ENCODE peak calls at places on chromosomes 11 and 22, in eight cellular contexts. R is PC-3, T is GM23248, P is PC-9, C is fibroblast of lung, I is K562, G is hepatocyte, V is A673. S is an unnamed sample.

GRCh38 chr11:100753144-100753543 is 66.1 kb downstream of the ARHGAP42 start:
- DNase-seq in P (peak), G (peak), R (peak), T (no peak), V (no peak), I (no peak), C (no peak), S (peak)

GRCh38 chr22:48333323-48333763 is 1494.3 kb downstream of the BRD1 start:
- DNase-seq in T (no peak), G (no peak), R (no peak), V (no peak), P (no peak), I (no peak), C (no peak), S (no peak)

GRCh38 chr22:24727218-24727851 is 47.2 kb downstream of the PIWIL3 start:
- DNase-seq in C (peak), P (peak), R (peak), G (peak), I (peak), V (peak), T (peak), S (no peak)

GRCh38 chr22:44297662-44298061 is 15.1 kb downstream of the SHISAL1 start:
- DNase-seq in T (no peak), R (no peak), C (no peak), P (no peak), G (no peak), I (no peak), V (peak), S (peak)

GRCh38 chr22:25496396-25497064 is 67.9 kb upstream of the GRK3 start:
- DNase-seq in T (no peak), C (peak), V (no peak), R (no peak), I (no peak), P (no peak), G (no peak), S (no peak)

GRCh38 chr22:36606114-36606513 is 77.1 kb upstream of the EIF3D start:
- DNase-seq in R (no peak), C (no peak), V (no peak), G (no peak), T (no peak), I (no peak), P (no peak), S (no peak)

GRCh38 chr11:27754035-27755017 is 54.1 kb upstream of the BDNF start:
- DNase-seq in T (peak), C (peak), V (peak), I (no peak), R (peak), P (peak), G (no peak), S (no peak)

GRCh38 chr11:69598147-69598546 is 42.8 kb upstream of the CCND1 start:
- DNase-seq in G (no peak), I (no peak), P (peak), R (peak), V (peak), C (no peak), T (no peak), S (no peak)

GRCh38 chr22:24926849-24927579 is 19.5 kb downstream of the LHFPL7 start:
- DNase-seq in T (peak), V (no peak), C (peak), G (no peak), P (no peak), I (no peak), R (peak), S (no peak)

GRCh38 chr11:76642341-76642740 is 28.2 kb downstream of the LRRC32 start:
- DNase-seq in R (no peak), G (no peak), P (no peak), V (no peak), I (no peak), C (no peak), T (no peak), S (no peak)

GRCh38 chr11:119421351-119421750 is 1.6 kb downstream of the THY1 start:
- DNase-seq in V (peak), P (no peak), G (no peak), T (peak), R (no peak), C (peak), I (no peak), S (no peak)

GRCh38 chr11:119423459-119424254 is 685 bp upstream of the THY1 start:
- DNase-seq in R (no peak), V (peak), P (no peak), T (no peak), I (no peak), G (no peak), C (no peak), S (no peak)

GRCh38 chr11:119424276-119424675 is 1.3 kb upstream of the THY1 start:
- DNase-seq in G (no peak), R (no peak), T (no peak), V (no peak), P (no peak), I (no peak), C (no peak), S (no peak)

GRCh38 chr11:119421941-119422504 is 949 bp downstream of the THY1 start:
- DNase-seq in R (no peak), G (peak), T (peak), I (no peak), V (peak), C (peak), P (no peak), S (peak)

DNA sequence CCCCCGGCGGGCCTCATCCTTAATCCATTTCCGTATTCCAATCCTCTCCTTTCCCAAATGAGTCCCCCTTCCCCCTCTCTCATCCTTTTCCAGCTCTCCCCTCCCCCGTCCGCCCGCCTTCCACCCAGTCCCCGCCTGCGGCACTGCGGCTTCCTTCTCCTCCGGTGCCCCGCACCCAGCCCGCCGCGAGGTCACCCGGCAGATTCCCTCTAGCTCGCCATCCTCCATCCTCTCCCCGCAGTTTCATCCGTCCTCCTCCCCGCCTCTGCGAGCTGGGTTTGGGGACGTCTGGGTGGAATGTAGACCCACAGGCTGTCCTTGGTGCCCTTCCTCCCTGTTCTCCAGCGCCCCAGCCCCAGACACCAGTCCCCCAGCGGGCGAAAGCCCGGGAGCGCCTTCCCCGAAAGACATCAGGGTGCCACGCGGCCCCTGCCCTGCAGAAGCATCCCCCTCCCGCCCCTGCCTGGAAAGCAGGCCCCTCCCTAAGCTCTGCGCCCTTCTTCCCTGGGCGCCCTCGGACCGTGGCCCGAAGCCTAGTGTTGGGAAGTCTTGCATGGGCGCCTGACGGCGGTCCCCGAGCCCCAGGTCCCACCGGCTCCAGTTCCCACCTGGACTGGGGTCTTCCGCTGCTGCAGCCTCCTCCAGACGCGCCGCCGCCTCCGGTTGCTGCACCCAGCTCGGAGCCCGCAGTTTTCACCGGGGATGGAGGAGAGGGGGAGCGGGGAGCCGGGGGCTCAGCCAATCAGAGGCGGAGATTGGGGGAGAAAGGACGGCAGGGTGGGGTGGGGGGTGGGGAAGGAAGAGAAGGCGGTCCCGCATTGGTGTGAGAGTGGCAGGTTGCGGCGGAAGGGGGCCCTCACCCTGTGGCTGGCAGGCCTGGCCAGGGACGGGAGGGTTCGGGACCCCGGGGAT is at the start of gene THY1:
- DNase-seq in G (peak), C (peak), I (no peak), T (peak), V (peak), R (no peak), P (no peak), S (peak)
- TF ChIP-seq EZH2 in G (peak), C (no peak), I (no peak), T (no peak), V (no peak), R (no peak), P (no peak), S (no peak)

GRCh38 chr11:128689586-128689945 is 4.3 kb upstream of the FLI1 start:
- DNase-seq in V (no peak), I (no peak), R (no peak), T (no peak), C (no peak), P (no peak), G (no peak), S (peak)
- TF ChIP-seq EZH2 in V (no peak), I (no peak), R (no peak), T (no peak), C (no peak), P (no peak), G (no peak), S (no peak)

GRCh38 chr11:75428989-75429640 is 3.9 kb downstream of the KLHL35 start:
- DNase-seq in G (no peak), R (no peak), V (no peak), C (no peak), I (no peak), P (no peak), T (no peak), S (no peak)

GRCh38 chr11:75429902-75430691 is 2.9 kb downstream of the KLHL35 start:
- DNase-seq in P (no peak), R (peak), T (peak), C (peak), I (no peak), G (peak), V (peak), S (peak)

GRCh38 chr11:75431533-75432525 is 1.2 kb downstream of the KLHL35 start:
- DNase-seq in V (no peak), G (no peak), I (peak), C (no peak), T (peak), R (no peak), P (no peak), S (peak)

GRCh38 chr11:75429641-75429901 is 3.4 kb downstream of the KLHL35 start:
- DNase-seq in V (no peak), G (no peak), I (no peak), P (no peak), R (no peak), T (no peak), C (no peak), S (no peak)

GRCh38 chr11:75430692-75431532 is 2.1 kb downstream of the KLHL35 start:
- DNase-seq in G (no peak), P (no peak), I (no peak), R (peak), C (no peak), T (no peak), V (no peak), S (no peak)
- TF ChIP-seq EZH2 in G (no peak), P (no peak), I (no peak), R (no peak), C (peak), T (no peak), V (peak), S (peak)

GRCh38 chr11:111299111-111300026 is 1.0 kb downstream of the POU2AF3 start:
- DNase-seq in C (peak), V (peak), T (peak), P (peak), R (peak), I (no peak), G (peak), S (peak)
- TF ChIP-seq EZH2 in C (peak), V (no peak), T (no peak), P (no peak), R (peak), I (no peak), G (no peak), S (peak)

DNA sequence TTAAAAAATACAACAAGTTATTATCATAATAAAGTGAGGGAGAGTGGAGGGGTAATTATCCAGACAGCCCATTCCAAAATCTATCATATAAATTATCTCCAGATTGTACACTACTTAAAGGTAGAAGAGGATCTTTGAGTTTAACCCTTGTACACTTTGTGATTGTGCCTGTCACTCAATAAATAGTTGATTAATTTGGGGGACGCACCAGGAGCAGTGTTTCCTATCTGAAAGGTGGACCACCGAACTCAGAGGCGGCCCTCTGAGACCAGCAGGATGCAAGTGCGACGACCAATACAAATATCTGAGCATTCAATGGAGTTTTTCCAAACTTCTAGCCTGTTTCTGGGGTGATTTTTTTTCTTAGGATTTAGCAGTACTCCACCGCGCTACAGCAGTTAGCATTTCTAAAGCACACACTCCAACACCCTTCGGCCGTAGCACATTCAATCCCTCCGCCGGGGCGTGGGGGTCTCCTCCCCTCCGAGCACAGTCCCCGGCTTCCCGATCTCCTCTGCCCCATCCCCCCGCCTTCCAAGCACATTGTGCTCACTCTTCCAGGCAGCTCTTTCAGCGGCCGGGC is 1.0 kb upstream of the CECR2 start:
- DNase-seq in I (no peak), R (no peak), G (no peak), T (peak), C (no peak), V (no peak), P (no peak), S (no peak)
- TF ChIP-seq EZH2 in I (no peak), R (no peak), G (no peak), T (peak), C (no peak), V (no peak), P (no peak), S (no peak)